ENCODE peak calls at places on chromosomes 5 and 9, in five cellular contexts. C is fibroblast of pulmonary artery, P is mesenchymal stem cell, U is uterus, O is fibroblast of the aortic adventitia. V is an unnamed sample.

GRCh38 chr5:151066920-151067319 is 13.9 kb downstream of the TNIP1 start:
- DNase-seq in P (no peak), C (no peak), O (no peak), U (no peak), V (no peak)

GRCh38 chr5:124206540-124206939 is 539.9 kb downstream of the ZNF608 start:
- DNase-seq in P (no peak), C (no peak), U (no peak), O (no peak), V (no peak)

GRCh38 chr5:54194326-54194725 is 116.0 kb downstream of the ARL15 start:
- DNase-seq in P (no peak), O (peak; percentile 53), C (peak; percentile 10), U (no peak), V (no peak)

GRCh38 chr9:18269561-18269960 is 204.4 kb upstream of the ADAMTSL1 start:
- DNase-seq in P (no peak), C (no peak), O (no peak), U (no peak), V (no peak)

GRCh38 chr5:95846554-95847260 is 24.2 kb upstream of the GLRX start:
- DNase-seq in C (peak; percentile 89), O (peak; percentile 89), U (peak; percentile 68), P (peak; percentile 77), V (peak; percentile 68)

GRCh38 chr9:91378695-91379127 is 17.0 kb upstream of the AUH start:
- DNase-seq in U (no peak), C (peak; percentile 82), P (peak; percentile 71), O (peak; percentile 96), V (no peak)

GRCh38 chr5:68479524-68479923 is 264.0 kb downstream of the PIK3R1 start:
- DNase-seq in U (no peak), C (no peak), O (no peak), P (peak; percentile 67), V (no peak)

GRCh38 chr9:95574176-95574575 is 57.4 kb upstream of the PTCH1 start:
- DNase-seq in U (no peak), O (no peak), C (no peak), P (no peak), V (peak; percentile 17)

GRCh38 chr9:404229-404628 is 189.6 kb downstream of the DOCK8 start:
- DNase-seq in O (no peak), U (no peak), C (no peak), P (no peak), V (no peak)

GRCh38 chr9:114732842-114733241 is 50.9 kb upstream of the TEX48 start:
- DNase-seq in U (no peak), O (peak; percentile 22), P (peak; percentile 8), C (no peak), V (no peak)

GRCh38 chr9:122815544-122815943 is 12.8 kb downstream of the PDCL start:
- DNase-seq in U (no peak), C (no peak), P (no peak), O (no peak), V (no peak)

GRCh38 chr9:128026255-128027165 is 40.6 kb downstream of the NAIF1 start:
- DNase-seq in U (no peak), C (peak; percentile 69), P (peak; percentile 43), O (no peak), V (peak; percentile 94)

GRCh38 chr9:98607152-98607551 is 101.6 kb downstream of the GABBR2 start:
- DNase-seq in U (no peak), P (peak; percentile 44), O (peak; percentile 34), C (peak; percentile 44), V (no peak)

GRCh38 chr5:154653764-154654483 is 101.3 kb upstream of the LARP1 start:
- DNase-seq in P (peak; percentile 43), U (no peak), C (no peak), O (no peak), V (no peak)
- H3K4me3 ChIP-seq in P (no peak overlapping the region), U (no peak overlapping the region), C (peak overlapping the region; percentile 29), O (peak overlapping the region; percentile 38), V (no peak overlapping the region)

GRCh38 chr9:121207371-121207940 is 5.8 kb upstream of the RAB14 start:
- DNase-seq in O (no peak), C (no peak), P (no peak), U (no peak), V (no peak)
- H3K4me3 ChIP-seq in O (no peak overlapping the region), C (no peak overlapping the region), P (no peak overlapping the region), U (no peak overlapping the region), V (no peak overlapping the region)

GRCh38 chr9:89000973-89001916 is 10.0 kb downstream of the S1PR3 start:
- DNase-seq in U (peak; percentile 89), O (peak; percentile 92), P (peak; percentile 83), C (peak; percentile 89), V (peak; percentile 71)

GRCh38 chr9:88998911-88999310 is 7.6 kb downstream of the S1PR3 start:
- DNase-seq in U (peak; percentile 80), O (peak; percentile 84), P (peak; percentile 62), C (peak; percentile 62), V (no peak)

GRCh38 chr9:89001917-89002540 is 10.8 kb downstream of the S1PR3 start:
- DNase-seq in C (no peak), U (no peak), O (no peak), P (no peak), V (no peak)

GRCh38 chr9:88998506-88998905 is 7.2 kb downstream of the S1PR3 start:
- DNase-seq in C (no peak), O (peak; percentile 41), U (no peak), P (peak; percentile 40), V (no peak)

DNA sequence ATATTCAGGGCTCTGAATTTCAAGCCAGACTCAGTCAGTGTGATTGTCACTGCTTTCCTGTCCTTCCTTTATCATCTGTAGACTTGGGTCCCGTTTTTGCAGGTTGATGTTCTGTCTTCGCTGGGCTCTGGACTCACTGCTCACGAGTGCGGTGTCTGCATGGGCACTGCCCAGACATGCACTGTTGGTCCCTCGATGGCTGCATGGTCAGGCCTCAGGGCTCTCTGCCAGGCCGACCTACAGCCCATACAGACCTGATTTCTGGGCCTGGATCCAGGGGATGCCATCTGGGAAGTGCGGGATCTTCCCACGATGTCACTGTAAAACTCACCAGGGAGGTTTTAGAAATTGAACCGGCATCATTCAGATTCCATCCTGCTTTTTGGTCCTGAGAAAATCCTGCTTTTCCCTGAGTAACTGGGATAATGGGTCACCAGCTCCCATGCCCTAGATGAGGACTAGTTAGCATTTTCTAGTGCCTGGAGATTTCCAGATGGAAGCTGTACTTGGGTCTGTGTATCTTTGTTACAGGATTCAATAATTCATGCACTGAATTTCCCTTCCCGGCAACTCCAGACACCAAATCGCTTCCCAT is 9.1 kb downstream of the S1PR3 start:
- DNase-seq in P (no peak), C (no peak), O (no peak), U (no peak), V (no peak)
- H3K4me3 ChIP-seq in P (no peak overlapping the region), C (no peak overlapping the region), O (no peak overlapping the region), U (no peak overlapping the region), V (no peak overlapping the region)

DNA sequence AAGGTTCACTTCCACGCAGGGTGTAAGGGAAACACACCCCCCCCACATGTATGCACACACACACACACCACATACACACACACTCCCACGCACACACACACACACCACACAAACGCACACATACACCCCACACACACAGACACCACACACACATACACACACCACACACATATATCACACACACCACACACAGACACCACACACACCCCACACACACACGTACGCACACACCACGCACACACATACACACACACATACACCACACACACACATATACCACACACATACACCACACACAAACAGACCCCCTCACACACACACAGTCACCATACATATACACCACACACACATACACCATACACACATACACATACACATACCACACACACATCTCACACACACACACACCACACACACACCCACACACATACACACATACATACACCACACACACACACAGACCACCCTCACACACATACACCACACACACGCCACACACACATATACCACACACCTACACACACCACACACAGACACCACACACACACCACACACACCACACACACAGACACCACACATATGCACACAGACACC is 44.3 kb upstream of the NEURL1B start:
- DNase-seq in U (no peak), O (no peak), P (no peak), C (no peak), V (no peak)
- H3K4me3 ChIP-seq in U (no peak overlapping the region), O (no peak overlapping the region), P (no peak overlapping the region), C (no peak overlapping the region), V (no peak overlapping the region)

GRCh38 chr9:111661150-111661801 is at the start of gene GNG10:
- DNase-seq in P (peak; percentile 62), C (peak; percentile 50), U (peak; percentile 57), O (peak; percentile 66), V (peak; percentile 71)

GRCh38 chr9:111661802-111662491 is 542 bp downstream of the GNG10 start:
- DNase-seq in P (peak; percentile 62), U (peak; percentile 39), C (peak; percentile 32), O (peak; percentile 24), V (peak; percentile 12)

GRCh38 chr9:111659706-111660105 is 1.7 kb upstream of the GNG10 start:
- DNase-seq in U (no peak), C (no peak), P (no peak), O (no peak), V (no peak)

GRCh38 chr9:111658943-111659342 is 2.5 kb upstream of the GNG10 start:
- DNase-seq in P (no peak), C (no peak), O (no peak), U (no peak), V (no peak)

GRCh38 chr9:111662851-111663823 is 1.7 kb downstream of the GNG10 start:
- DNase-seq in U (no peak), P (peak; percentile 3), C (no peak), O (no peak), V (peak; percentile 20)
- H3K4me3 ChIP-seq in U (no peak overlapping the region), P (no peak overlapping the region), C (peak overlapping the region; percentile 80), O (peak overlapping the region; percentile 89), V (peak overlapping the region; percentile 82)

GRCh38 chr9:134970198-134970597 is 52.5 kb upstream of the FCN1 start:
- DNase-seq in O (no peak), C (no peak), P (no peak), U (no peak), V (no peak)
- H3K4me3 ChIP-seq in O (no peak overlapping the region), C (no peak overlapping the region), P (no peak overlapping the region), U (no peak overlapping the region), V (no peak overlapping the region)

DNA sequence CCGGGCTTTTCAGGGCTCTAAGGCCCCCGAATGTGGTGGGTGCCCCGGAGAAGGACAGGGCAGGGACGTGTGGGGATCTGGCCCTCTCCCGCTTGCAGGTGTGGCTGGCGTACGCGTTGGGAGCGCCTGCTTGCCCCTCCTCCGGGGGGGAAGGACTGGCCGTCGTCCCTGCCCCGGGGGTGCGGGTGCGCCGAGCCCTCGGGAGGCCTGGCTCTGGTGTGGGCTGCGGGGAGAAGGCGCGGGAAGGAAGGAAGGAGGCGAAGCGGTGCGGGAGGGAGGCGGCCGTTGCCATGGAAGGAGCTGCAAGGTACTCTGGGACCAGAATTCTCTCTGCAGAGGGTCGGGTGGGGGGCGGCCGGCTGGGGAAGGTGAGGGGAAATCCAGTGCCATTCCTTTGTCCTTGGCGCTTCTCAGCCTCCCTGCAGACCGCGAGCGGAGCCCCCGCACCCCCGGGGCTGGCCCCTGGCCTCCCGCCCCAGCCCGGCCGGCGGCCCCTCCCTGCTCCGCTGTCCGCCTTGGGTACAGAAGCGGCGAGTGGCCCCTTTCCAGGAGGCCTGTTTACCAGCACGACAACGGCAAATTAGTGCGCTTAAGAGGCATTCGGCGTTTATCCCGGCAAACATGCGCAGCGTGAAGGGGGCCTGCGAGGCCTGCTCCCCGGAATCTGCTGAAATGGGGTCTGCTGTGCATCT is 67.1 kb upstream of the UNC5A start:
- DNase-seq in U (no peak), P (no peak), C (no peak), O (no peak), V (no peak)
- H3K4me3 ChIP-seq in U (peak overlapping the region; percentile 3), P (peak overlapping the region; percentile 47), C (no peak overlapping the region), O (no peak overlapping the region), V (no peak overlapping the region)

V was measured in CD8-positive, alpha-beta memory T cell.